ENCODE peak calls at places on chromosomes 2 and 18, in five cellular contexts. R is heart left ventricle, Q is upper lobe of right lung, P is colonic mucosa, Y is cardiac muscle cell. G is an unnamed sample. For H3K4me1, the result is how much of the 10 kb centered on the place peaks cover.

GRCh38 chr2:101265893-101266499 is 13.3 kb downstream of the CNOT11 start:
- DNase-seq in Q (no peak), Y (no peak), P (peak), R (no peak), G (no peak)

GRCh38 chr2:58206785-58207184 is 34.3 kb downstream of the FANCL start:
- DNase-seq in Q (no peak), Y (no peak), R (no peak), P (no peak), G (no peak)

GRCh38 chr2:45680351-45680967 is 29.0 kb downstream of the PRKCE start:
- DNase-seq in R (no peak), P (peak), Y (no peak), Q (no peak), G (no peak)

GRCh38 chr2:142877265-142877756 is at the start of gene KYNU:
- DNase-seq in Y (no peak), R (no peak), Q (no peak), P (no peak), G (no peak)

GRCh38 chr2:136444323-136444722 is 321.0 kb upstream of the THSD7B start:
- DNase-seq in P (no peak), R (no peak), Q (no peak), Y (no peak), G (no peak)

GRCh38 chr2:171941316-171941699 is 19.0 kb downstream of the HAT1 start:
- DNase-seq in P (no peak), Q (no peak), R (no peak), Y (no peak), G (no peak)

GRCh38 chr18:35252466-35252865 is 11.6 kb downstream of the ZNF397 start:
- DNase-seq in Q (no peak), P (no peak), R (no peak), Y (no peak), G (no peak)

GRCh38 chr2:36277146-36277808 is 78.3 kb upstream of the CRIM1 start:
- DNase-seq in Y (no peak), R (no peak), P (no peak), Q (no peak), G (no peak)

GRCh38 chr2:38690499-38691420 is 24.8 kb downstream of the GALM start:
- DNase-seq in P (peak), Y (no peak), Q (no peak), R (no peak), G (no peak)

GRCh38 chr2:160664603-160665145 is 171.1 kb upstream of the RBMS1 start:
- DNase-seq in Q (no peak), Y (no peak), P (no peak), R (no peak), G (no peak)

GRCh38 chr2:100733344-100734187 is 86.4 kb upstream of the NPAS2 start:
- DNase-seq in R (no peak), Y (peak), P (no peak), Q (peak), G (peak)

GRCh38 chr2:58032016-58032750 is 14.4 kb upstream of the VRK2 start:
- DNase-seq in Y (no peak), Q (no peak), P (no peak), R (no peak), G (no peak)

GRCh38 chr2:147844691-147845607 is at the start of gene ACVR2A:
- DNase-seq in Q (peak), R (peak), P (peak), Y (peak), G (peak)

GRCh38 chr18:38427234-38427633 is 861.6 kb upstream of the CELF4 start:
- DNase-seq in P (no peak), Y (peak), R (no peak), Q (no peak), G (peak)
- TF ChIP-seq CTCF in P (no peak), Y (no peak), R (no peak), Q (no peak), G (no peak)

GRCh38 chr2:157837851-157838441 is 38.2 kb downstream of the ACVR1 start:
- DNase-seq in Y (no peak), R (peak), P (no peak), Q (no peak), G (peak)

GRCh38 chr2:157835425-157835824 is 40.7 kb downstream of the ACVR1 start:
- DNase-seq in P (no peak), Y (no peak), Q (no peak), R (no peak), G (no peak)

GRCh38 chr2:157839162-157839801 is 36.8 kb downstream of the ACVR1 start:
- DNase-seq in R (peak), Y (peak), P (no peak), Q (no peak), G (no peak)

GRCh38 chr2:157838442-157839161 is 37.5 kb downstream of the ACVR1 start:
- DNase-seq in Y (peak), P (peak), R (peak), Q (no peak), G (peak)

GRCh38 chr2:157836531-157836930 is 39.6 kb downstream of the ACVR1 start:
- DNase-seq in P (no peak), Q (no peak), Y (no peak), R (no peak), G (no peak)
- H3K4me1 ChIP-seq in P (under half), Q (half or more), Y (under half), R (under half), G (under half)

DNA sequence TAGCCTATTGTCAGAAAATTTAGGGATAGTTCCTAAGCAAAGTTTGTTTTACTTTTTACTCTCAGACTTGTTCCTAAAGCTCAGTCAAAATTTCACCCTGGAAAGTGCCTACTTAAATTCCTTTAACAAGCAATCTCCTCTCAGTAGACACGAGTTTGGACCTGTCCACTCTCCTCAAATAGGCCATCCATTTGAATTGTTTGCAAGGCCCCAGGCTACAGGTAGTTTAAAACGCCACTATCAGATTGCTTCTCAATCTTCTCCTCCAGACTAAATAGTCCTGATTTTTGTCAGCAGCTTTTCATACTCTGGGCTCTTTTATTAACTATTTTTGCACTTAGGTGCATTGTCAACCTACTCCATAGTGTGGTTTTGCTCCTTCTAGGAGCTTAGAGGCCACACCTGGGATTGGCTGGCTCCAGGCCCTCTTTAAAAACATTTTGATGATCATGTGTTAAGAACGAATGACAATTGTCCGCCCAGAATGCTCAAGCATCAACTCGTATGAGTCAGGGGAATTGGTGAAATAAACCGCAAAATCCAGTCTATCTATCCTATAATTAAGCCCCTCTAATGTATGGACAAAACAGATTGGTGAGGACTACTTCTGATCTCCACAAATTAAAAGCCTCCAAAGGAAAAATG is 333.7 kb upstream of the TNP1 start:
- DNase-seq in Q (no peak), Y (no peak), P (no peak), R (no peak), G (no peak)
- TF ChIP-seq CTCF in Q (no peak), Y (no peak), P (no peak), R (no peak), G (no peak)

DNA sequence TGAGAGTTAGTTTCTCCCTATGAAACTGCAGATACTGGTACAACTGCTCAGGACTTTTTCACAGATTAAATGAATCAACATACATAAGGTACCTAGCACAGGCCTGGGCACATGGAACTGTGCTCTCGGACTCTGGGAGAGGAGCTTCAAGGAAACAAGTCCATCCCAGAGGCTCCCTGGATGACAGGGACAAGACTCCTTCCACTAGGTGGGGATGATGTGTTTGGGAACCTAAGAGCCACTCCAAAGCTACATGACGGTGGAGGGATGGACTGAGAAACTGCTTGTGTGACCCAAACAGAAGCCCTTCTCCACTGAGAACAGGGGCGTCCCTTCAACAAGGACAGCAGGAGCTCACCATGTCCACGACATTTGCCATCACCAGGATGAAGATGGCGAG is 37.1 kb downstream of the CENPO start:
- DNase-seq in Y (no peak), P (no peak), R (no peak), Q (no peak), G (no peak)
- H3K4me1 ChIP-seq in Y (under half), P (under half), R (under half), Q (under half), G (under half)

GRCh38 chr2:236745420-236746210 is 176.0 kb downstream of the ACKR3 start:
- DNase-seq in P (no peak), Q (no peak), Y (peak), R (no peak), G (no peak)
- TF ChIP-seq CTCF in P (no peak), Q (no peak), Y (no peak), R (no peak), G (no peak)